ENCODE peak calls at places on chromosomes 13 and 19, in four cellular contexts. J, S, D and W are unnamed samples.
A peak's percentile ranks its signal among the peaks of the same experiment; 100 is the strongest.

GRCh38 chr19:14167594-14168138 is 31.3 kb upstream of the ASF1B start:
- DNase-seq in J (no peak), S (no peak), D (no peak), W (no peak)

GRCh38 chr19:19261350-19262189 is 11.5 kb downstream of the TM6SF2 start:
- DNase-seq in J (no peak), S (no peak), D (no peak), W (no peak)

GRCh38 chr19:38666662-38667448 is 19.4 kb downstream of the ACTN4 start:
- DNase-seq in J (peak; percentile 86), S (no peak), D (no peak), W (peak; percentile 96)

GRCh38 chr19:42386974-42387707 is 3.0 kb downstream of the CNFN start:
- DNase-seq in J (peak; percentile 80), S (peak; percentile 37), D (peak; percentile 71), W (peak; percentile 87)

GRCh38 chr19:37217533-37217854 is 520 bp upstream of the ZNF383 start:
- DNase-seq in J (no peak), S (no peak), D (no peak), W (no peak)

GRCh38 chr19:18899624-18900560 is 3.9 kb upstream of the CERS1 start:
- DNase-seq in J (no peak), S (no peak), D (no peak), W (no peak)

GRCh38 chr19:28960586-28960985 is 252.4 kb downstream of the UQCRFS1 start:
- DNase-seq in J (no peak), S (no peak), D (no peak), W (no peak)

GRCh38 chr19:49506575-49507105 is 5.8 kb upstream of the FCGRT start:
- DNase-seq in J (peak; percentile 35), S (no peak), D (no peak), W (peak; percentile 60)

GRCh38 chr13:66405908-66406802 is 824.0 kb downstream of the PCDH9 start:
- DNase-seq in J (peak; percentile 47), S (no peak), D (no peak), W (peak; percentile 0)

GRCh38 chr19:35459414-35460082 is 11.5 kb downstream of the FFAR2 start:
- DNase-seq in J (no peak), S (no peak), D (no peak), W (no peak)

GRCh38 chr13:45040626-45041025 is 51.3 kb downstream of the GPALPP1 start:
- DNase-seq in J (peak; percentile 80), S (no peak), D (no peak), W (no peak)